ENCODE peak calls at places on chromosomes 11 and 22, in four cellular contexts. J is GM03348, K is activated T-cell treated with anti-CD3 and anti-CD28 coated beads for 1 hour, C is Right ventricle myocardium superior. M is an unnamed sample.

GRCh38 chr11:2730323-2731284 is 30.8 kb upstream of the KCNQ1OT1 start:
- DNase-seq in J (no peak), K (no peak), C (peak; percentile 70), M (no peak)

GRCh38 chr11:72743321-72744221 is 8.6 kb downstream of the ARAP1 start:
- DNase-seq in J (no peak), K (no peak), C (no peak), M (no peak)

GRCh38 chr22:41641854-41642253 is 20.8 kb downstream of the XRCC6 start:
- DNase-seq in J (no peak), K (no peak), C (no peak), M (no peak)

GRCh38 chr22:20418211-20418788 is 19.3 kb downstream of the SCARF2 start:
- DNase-seq in J (peak; percentile 93), K (peak; percentile 63), C (peak; percentile 90), M (peak; percentile 57)

GRCh38 chr11:6571434-6572008 is 31.9 kb downstream of the RRP8 start:
- DNase-seq in J (no peak), K (no peak), C (no peak), M (no peak)

GRCh38 chr11:134014502-134014901 is 54.4 kb upstream of the JAM3 start:
- DNase-seq in J (no peak), K (no peak), C (no peak), M (no peak)

GRCh38 chr11:71338806-71339177 is 86.4 kb upstream of the SHANK2 start:
- DNase-seq in J (no peak), K (no peak), C (no peak), M (no peak)

GRCh38 chr11:29024386-29024785 is 916.2 kb downstream of the METTL15 start:
- DNase-seq in J (no peak), K (no peak), C (no peak), M (no peak)

GRCh38 chr11:62142043-62142375 is 18.2 kb downstream of the INCENP start:
- DNase-seq in J (no peak), K (no peak), C (peak; percentile 25), M (no peak)

GRCh38 chr22:21775061-21775460 is 39.5 kb upstream of the YPEL1 start:
- DNase-seq in J (no peak), K (no peak), C (no peak), M (no peak)

GRCh38 chr11:78796956-78797355 is 222.3 kb upstream of the NARS2 start:
- DNase-seq in J (peak; percentile 54), K (no peak), C (no peak), M (no peak)

GRCh38 chr22:39459681-39460080 is 2.9 kb downstream of the MGAT3 start:
- DNase-seq in J (no peak), K (no peak), C (no peak), M (no peak)

GRCh38 chr11:66676931-66677598 is 622 bp downstream of the RBM4B start:
- DNase-seq in J (no peak), K (no peak), C (no peak), M (no peak)

GRCh38 chr11:1308745-1309497 is 511 bp downstream of the TOLLIP start:
- DNase-seq in J (peak; percentile 88), K (no peak), C (no peak), M (no peak)

GRCh38 chr11:29914203-29914930 is 102.5 kb downstream of the KCNA4 start:
- DNase-seq in J (no peak), K (no peak), C (no peak), M (no peak)

GRCh38 chr22:20131856-20132685 is 467 bp downstream of the ZDHHC8 start:
- DNase-seq in J (peak; percentile 65), K (no peak), C (peak; percentile 68), M (no peak)

GRCh38 chr22:32880906-32881596 is 79.5 kb downstream of the TIMP3 start:
- DNase-seq in J (no peak), K (no peak), C (peak; percentile 93), M (no peak)

GRCh38 chr11:61827573-61828378 is at the start of gene FADS2:
- DNase-seq in J (peak; percentile 91), K (peak; percentile 44), C (peak; percentile 95), M (no peak)

GRCh38 chr11:128467610-128468041 is 119.7 kb downstream of the ETS1 start:
- DNase-seq in J (peak; percentile 89), K (no peak), C (peak; percentile 54), M (no peak)

GRCh38 chr11:129410561-129410960 is 34.9 kb downstream of the BARX2 start:
- DNase-seq in J (no peak), K (no peak), C (no peak), M (no peak)

GRCh38 chr11:44324787-44325525 is 15.0 kb upstream of the ALX4 start:
- DNase-seq in J (no peak), K (no peak), C (no peak), M (no peak)

GRCh38 chr22:17598318-17598717 is 30.2 kb downstream of the ATP6V1E1 start:
- DNase-seq in J (no peak), K (no peak), C (no peak), M (no peak)

GRCh38 chr11:112694813-112695212 is 266.4 kb upstream of the NCAM1 start:
- DNase-seq in J (no peak), K (no peak), C (no peak), M (no peak)

GRCh38 chr11:65594991-65595920 is at the start of gene KCNK7:
- DNase-seq in J (no peak), K (no peak), C (no peak), M (no peak)

GRCh38 chr11:120667281-120667680 is 155.7 kb downstream of the GRIK4 start:
- DNase-seq in J (no peak), K (no peak), C (no peak), M (no peak)

GRCh38 chr22:34303656-34304055 is 383.4 kb upstream of the LARGE1 start:
- DNase-seq in J (no peak), K (no peak), C (no peak), M (no peak)

GRCh38 chr11:27934830-27935145 is 173.2 kb downstream of the KIF18A start:
- DNase-seq in J (peak; percentile 84), K (no peak), C (no peak), M (no peak)

GRCh38 chr22:42608481-42609361 is 6.0 kb downstream of the POLDIP3 start:
- DNase-seq in J (peak; percentile 64), K (no peak), C (no peak), M (no peak)

GRCh38 chr11:66967670-66968425 is 7.3 kb upstream of the C11orf86 start:
- DNase-seq in J (peak; percentile 71), K (no peak), C (no peak), M (no peak)

GRCh38 chr11:27395556-27396258 is 32.7 kb upstream of the CCDC34 start:
- DNase-seq in J (no peak), K (no peak), C (no peak), M (no peak)

GRCh38 chr22:43860831-43861230 is 1.5 kb downstream of the SULT4A1 start:
- DNase-seq in J (no peak), K (no peak), C (no peak), M (no peak)

GRCh38 chr11:65420506-65421203 is 1.9 kb upstream of the NEAT1 start:
- DNase-seq in J (no peak), K (no peak), C (peak; percentile 30), M (no peak)

GRCh38 chr11:114683007-114683406 is 4.7 kb downstream of the NXPE2 start:
- DNase-seq in J (no peak), K (no peak), C (no peak), M (no peak)

GRCh38 chr22:41517172-41518047 is 26.9 kb downstream of the POLR3H start:
- DNase-seq in J (peak; percentile 89), K (peak; percentile 12), C (peak; percentile 66), M (no peak)